ENCODE peak calls at places on chromosomes 7 and 10, in five cellular contexts. Y is thoracic aorta, G is A172, L is SW480, S is T-helper 1 cell. J is an unnamed sample.

GRCh38 chr10:132880148-132880981 is 62.0 kb downstream of the CFAP46 start:
- DNase-seq in Y (no peak), G (no peak), L (no peak), S (no peak), J (no peak)

GRCh38 chr10:13485623-13486022 is 43.2 kb downstream of the BEND7 start:
- DNase-seq in Y (no peak), G (no peak), L (no peak), S (no peak), J (no peak)

GRCh38 chr10:6382081-6382480 is 179.3 kb downstream of the PFKFB3 start:
- DNase-seq in Y (no peak), G (no peak), L (no peak), S (peak), J (no peak)

GRCh38 chr10:84261236-84261635 is 16.4 kb downstream of the RGR start:
- DNase-seq in Y (no peak), G (no peak), L (no peak), S (no peak), J (no peak)

GRCh38 chr10:92342801-92343200 is 51.8 kb downstream of the MARCHF5 start:
- DNase-seq in Y (no peak), G (no peak), L (no peak), S (no peak), J (no peak)

GRCh38 chr10:101152316-101152715 is 21.2 kb downstream of the TLX1 start:
- DNase-seq in Y (no peak), G (no peak), L (no peak), S (no peak), J (no peak)

GRCh38 chr7:102009628-102010027 is 192.2 kb downstream of the CUX1 start:
- DNase-seq in Y (no peak), G (no peak), L (no peak), S (no peak), J (no peak)

GRCh38 chr10:44857363-44858016 is 53.6 kb upstream of the TMEM72 start:
- DNase-seq in Y (no peak), G (peak), L (peak), S (peak), J (peak)

J was measured in right atrium auricular region.